ENCODE peak calls at places on chromosome 6, in nine cellular contexts. H, C, F, S, L, D, R, U and P are unnamed samples.

GRCh38 chr6:123091896-123092271 is 95.8 kb downstream of the CLVS2 start:
- DNase-seq in C (no peak), S (no peak), D (no peak), U (no peak), F (no peak), L (no peak), H (no peak), R (no peak), P (no peak)

GRCh38 chr6:149454405-149454848 is 30.4 kb downstream of the ZC3H12D start:
- DNase-seq in H (peak; percentile 41), S (no peak), U (no peak), D (peak; percentile 27), L (peak; percentile 99), F (peak; percentile 100), C (peak; percentile 95), R (no peak), P (peak; percentile 36)

GRCh38 chr6:16519265-16520242 is 241.7 kb downstream of the ATXN1 start:
- DNase-seq in R (no peak), L (no peak), C (no peak), U (no peak), F (no peak), S (no peak), D (peak; percentile 9), H (no peak), P (no peak)

GRCh38 chr6:169752074-169752623 is 727 bp downstream of the ERMARD start:
- DNase-seq in R (no peak), C (peak; percentile 4), U (no peak), L (no peak), F (peak; percentile 60), S (peak; percentile 21), H (no peak), D (no peak), P (peak; percentile 53)

GRCh38 chr6:24798740-24799540 is at the start of gene ARMH2:
- DNase-seq in H (no peak), U (no peak), D (no peak), F (no peak), C (no peak), S (no peak), L (no peak), R (no peak), P (no peak)

GRCh38 chr6:35544748-35545361 is 32.2 kb upstream of the TULP1 start:
- DNase-seq in S (no peak), D (no peak), U (no peak), R (no peak), L (no peak), H (no peak), C (no peak), F (no peak), P (no peak)

GRCh38 chr6:166725571-166725970 is 98.5 kb upstream of the RPS6KA2 start:
- DNase-seq in D (no peak), C (no peak), L (no peak), F (no peak), U (no peak), H (no peak), R (no peak), S (no peak), P (no peak)

GRCh38 chr6:3390698-3391097 is 66.2 kb downstream of the SLC22A23 start:
- DNase-seq in D (peak; percentile 19), U (no peak), H (no peak), L (peak; percentile 56), F (peak; percentile 89), C (peak; percentile 98), R (peak; percentile 12), S (no peak), P (no peak)

GRCh38 chr6:44263357-44264100 is 1.8 kb downstream of the NFKBIE start:
- DNase-seq in H (peak; percentile 69), L (no peak), D (peak; percentile 65), R (peak; percentile 24), F (peak; percentile 91), S (peak; percentile 40), U (no peak), C (no peak), P (no peak)

GRCh38 chr6:169960531-169960890 is 209.1 kb downstream of the ERMARD start:
- DNase-seq in R (no peak), C (no peak), F (peak; percentile 29), L (peak; percentile 9), H (no peak), D (no peak), S (no peak), U (peak; percentile 46), P (no peak)

DNA sequence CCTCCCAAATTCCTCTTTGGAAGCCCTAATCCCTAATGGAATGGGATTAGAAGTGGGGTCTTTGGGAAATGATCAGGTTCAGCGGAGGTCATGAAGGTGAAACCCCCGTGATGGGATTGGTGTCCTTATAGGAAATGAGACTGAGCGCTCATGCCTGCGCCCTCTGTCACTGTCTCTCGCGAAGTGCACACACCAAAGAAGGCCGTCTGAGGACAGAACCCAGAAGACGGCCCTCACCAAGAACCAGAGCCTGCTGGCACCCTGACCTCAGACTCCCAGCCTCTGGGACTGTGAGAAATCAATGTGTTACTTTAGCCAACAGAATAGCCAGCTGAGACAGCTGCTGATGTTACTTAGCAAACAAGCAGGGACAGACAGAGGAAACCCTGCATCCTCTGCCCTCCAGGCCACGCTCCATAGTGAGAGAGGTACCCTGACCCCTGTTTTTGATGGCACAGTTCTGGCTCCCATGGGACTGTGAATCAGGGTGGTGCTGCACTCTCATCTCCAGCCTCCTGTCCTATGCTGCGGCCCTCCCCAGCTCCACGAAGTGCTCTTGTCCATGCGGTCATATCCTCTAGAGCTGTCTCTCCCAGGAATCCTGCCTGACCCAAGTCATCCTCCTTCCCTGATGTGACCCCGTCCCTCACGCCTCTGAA is 369.3 kb downstream of the ZFAND3 start:
- DNase-seq in L (no peak), C (no peak), F (no peak), R (no peak), U (no peak), H (no peak), S (no peak), D (no peak), P (no peak)
- TF ChIP-seq CTCF in L (no peak), C (no peak), F (no peak), R (no peak), U (no peak), H (no peak), S (no peak), D (no peak), P (no peak)

DNA sequence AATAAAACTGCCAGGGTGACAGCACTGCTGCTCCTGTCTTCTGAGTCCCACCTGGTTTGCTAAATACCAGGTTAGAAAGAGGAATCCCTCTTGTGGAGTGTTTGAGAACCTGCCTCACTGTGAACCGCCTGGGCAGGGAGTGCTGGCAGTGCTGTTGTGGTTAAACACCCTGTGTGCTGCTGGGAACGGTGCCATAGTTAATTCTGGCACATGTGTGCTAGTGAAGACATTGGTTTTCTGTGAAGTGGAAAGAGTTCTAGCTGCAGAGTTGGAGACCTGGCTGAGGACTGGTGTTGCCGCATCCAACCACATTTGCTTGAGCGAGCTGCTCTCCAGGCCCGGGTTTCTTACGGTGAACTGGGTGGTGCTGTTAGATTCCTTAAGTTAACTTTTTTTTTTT is 72.7 kb downstream of the IGF2R start:
- DNase-seq in F (peak; percentile 72), D (peak; percentile 41), C (peak; percentile 86), R (no peak), L (peak; percentile 39), H (no peak), U (no peak), S (no peak), P (no peak)
- TF ChIP-seq CTCF in F (peak; percentile 40), D (no peak), C (peak; percentile 44), R (no peak), L (peak; percentile 39), H (peak; percentile 3), U (no peak), S (no peak), P (no peak)

DNA sequence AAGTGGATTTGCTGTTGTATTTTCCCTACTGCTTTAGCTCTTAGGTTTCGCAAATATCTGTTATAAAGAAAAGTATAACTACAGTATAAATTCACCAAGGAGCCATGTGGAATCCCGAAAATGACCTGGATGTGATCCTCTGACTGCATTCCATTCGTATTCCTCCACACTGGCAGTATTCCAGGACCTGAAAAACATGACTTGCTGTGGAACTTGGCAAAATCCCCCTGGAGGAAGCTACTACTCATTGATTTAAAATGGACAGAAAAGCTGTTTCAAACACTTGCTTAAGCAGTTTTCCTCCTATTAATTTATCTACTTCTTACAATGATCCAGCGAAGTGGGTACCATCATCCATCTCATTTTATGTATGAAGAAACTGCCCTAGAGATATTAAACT is 13.3 kb upstream of the ENPP5 start:
- DNase-seq in L (no peak), H (peak; percentile 16), U (no peak), F (no peak), C (peak; percentile 93), S (no peak), R (no peak), D (no peak), P (no peak)
- TF ChIP-seq CTCF in L (peak; percentile 7), H (no peak), U (no peak), F (peak; percentile 15), C (peak; percentile 37), S (no peak), R (no peak), D (no peak), P (no peak)

GRCh38 chr6:143953922-143954321 is 54.1 kb downstream of the PLAGL1 start:
- DNase-seq in F (no peak), S (no peak), H (no peak), C (no peak), U (no peak), D (no peak), R (no peak), L (no peak), P (no peak)
- TF ChIP-seq CTCF in F (no peak), S (no peak), H (no peak), C (no peak), U (no peak), D (no peak), R (no peak), L (no peak), P (no peak)

DNA sequence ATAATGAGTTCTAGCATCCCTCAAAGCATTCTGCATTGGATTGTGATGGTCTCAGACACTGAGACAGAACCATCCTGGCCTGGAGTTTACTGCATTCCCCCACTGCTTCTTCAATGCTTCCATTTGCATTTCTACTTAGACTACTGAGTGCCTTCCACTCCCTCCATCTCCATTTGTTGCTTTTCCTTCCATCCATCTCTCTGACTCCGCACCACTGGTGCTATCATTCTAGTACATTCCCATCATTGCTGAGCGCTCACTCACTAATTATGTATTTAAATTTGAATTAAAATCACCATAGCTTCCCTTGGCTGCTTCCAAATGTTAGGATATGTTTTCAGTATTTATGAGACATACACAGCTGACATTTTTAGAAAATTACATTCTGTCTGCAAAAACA is 11.8 kb upstream of the COL21A1 start:
- DNase-seq in F (no peak), D (no peak), U (no peak), C (no peak), R (no peak), H (no peak), L (no peak), S (no peak), P (no peak)
- TF ChIP-seq CTCF in F (no peak), D (no peak), U (no peak), C (no peak), R (no peak), H (no peak), L (no peak), S (no peak), P (no peak)

GRCh38 chr6:142387997-142388815 is 86.4 kb downstream of the ADGRG6 start:
- DNase-seq in H (peak; percentile 66), C (peak; percentile 71), U (no peak), L (no peak), S (peak; percentile 41), D (no peak), F (peak; percentile 30), R (peak; percentile 55), P (peak; percentile 67)
- TF ChIP-seq CTCF in H (peak; percentile 73), C (peak; percentile 86), U (peak; percentile 65), L (peak; percentile 68), S (peak; percentile 77), D (no peak), F (peak; percentile 71), R (peak; percentile 65), P (peak; percentile 78)